ENCODE peak calls at places on chromosomes 13 and 19, in six cellular contexts. Y is RWPE1, X is HCT116, U is psoas muscle, B is suprapubic skin, E is cardiac muscle cell. D is an unnamed sample.

GRCh38 chr13:49421391-49421790 is 22.5 kb downstream of the CAB39L start:
- DNase-seq in Y (no peak), E (peak), X (peak), U (no peak), B (no peak), D (no peak)

GRCh38 chr19:5360003-5360820 is 19.6 kb upstream of the PTPRS start:
- DNase-seq in Y (no peak), X (no peak), E (peak), B (no peak), U (no peak), D (no peak)

GRCh38 chr19:13573268-13573667 is 67.0 kb upstream of the CACNA1A start:
- DNase-seq in E (no peak), U (no peak), Y (no peak), B (no peak), X (no peak), D (no peak)

GRCh38 chr19:1690570-1691307 is 38.3 kb upstream of the TCF3 start:
- DNase-seq in B (no peak), E (peak), Y (peak), U (no peak), X (no peak), D (no peak)

GRCh38 chr13:25037057-25037813 is 58.7 kb upstream of the PABPC3 start:
- DNase-seq in B (no peak), E (peak), U (no peak), X (peak), Y (peak), D (no peak)

GRCh38 chr13:101875717-101876393 is 423.4 kb downstream of the ITGBL1 start:
- DNase-seq in Y (peak), B (no peak), E (peak), X (no peak), U (no peak), D (no peak)

GRCh38 chr13:67101730-67102467 is 128.2 kb downstream of the PCDH9 start:
- DNase-seq in X (no peak), Y (no peak), U (no peak), E (no peak), B (no peak), D (no peak)

GRCh38 chr13:45393941-45394570 is 24.1 kb downstream of the SLC25A30 start:
- DNase-seq in U (no peak), X (peak), E (peak), B (no peak), Y (peak), D (no peak)

GRCh38 chr19:4624733-4625362 is 14.5 kb upstream of the TNFAIP8L1 start:
- DNase-seq in U (no peak), B (no peak), X (peak), Y (no peak), E (peak), D (no peak)

GRCh38 chr19:33397536-33398360 is 24.2 kb downstream of the CEBPG start:
- DNase-seq in X (no peak), U (no peak), E (no peak), B (no peak), Y (no peak), D (peak)

GRCh38 chr13:49348748-49349147 is 95.1 kb downstream of the CAB39L start:
- DNase-seq in U (no peak), X (no peak), E (no peak), B (no peak), Y (no peak), D (no peak)

GRCh38 chr19:1015782-1016646 is 4.9 kb downstream of the TMEM259 start:
- DNase-seq in E (no peak), Y (no peak), B (no peak), U (no peak), X (no peak), D (no peak)

GRCh38 chr13:40114305-40114896 is 458.9 kb downstream of the COG6 start:
- DNase-seq in E (no peak), X (no peak), B (no peak), U (no peak), Y (no peak), D (no peak)

GRCh38 chr13:40103864-40104263 is 448.4 kb downstream of the COG6 start:
- DNase-seq in E (no peak), U (no peak), X (no peak), B (no peak), Y (no peak), D (no peak)

GRCh38 chr13:40113644-40114304 is 458.3 kb downstream of the COG6 start:
- DNase-seq in U (no peak), X (no peak), Y (no peak), B (no peak), E (peak), D (no peak)

DNA sequence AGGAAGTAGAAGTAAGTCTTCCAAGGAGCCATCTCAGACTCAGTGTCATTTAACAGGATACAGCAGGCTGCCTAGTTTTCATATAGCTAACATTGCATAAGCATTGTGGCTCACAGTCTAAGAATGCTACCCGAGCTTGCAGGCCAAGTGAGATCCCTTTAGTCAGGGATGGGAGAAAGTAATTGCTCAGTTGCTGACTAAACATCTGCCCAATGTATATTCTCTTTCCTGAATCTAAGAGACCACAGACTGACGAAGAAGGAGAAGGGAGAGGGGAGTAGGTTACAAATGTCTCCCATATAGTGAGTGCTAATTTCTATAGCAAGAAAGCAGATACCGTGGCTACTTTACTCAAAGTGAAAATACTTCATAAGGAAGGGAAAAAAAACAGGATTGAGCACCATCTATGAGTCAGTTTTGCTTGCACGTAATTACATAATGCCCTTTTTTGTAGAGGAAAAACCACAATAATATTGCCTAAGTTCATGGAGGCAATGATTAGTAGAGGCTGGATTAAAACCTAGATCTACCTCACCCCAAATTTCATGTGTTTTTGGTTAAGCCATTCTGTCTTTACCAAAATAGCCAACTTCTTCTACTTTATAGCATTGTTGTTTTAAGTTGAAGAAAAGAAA is 454.0 kb downstream of the COG6 start:
- DNase-seq in Y (peak), X (no peak), U (peak), B (no peak), E (peak), D (no peak)
- H3K27ac ChIP-seq in Y (no peak), X (no peak), U (peak), B (peak), E (no peak), D (no peak)

GRCh38 chr13:111043575-111043982 is 71.5 kb upstream of the ARHGEF7 start:
- DNase-seq in B (no peak), Y (no peak), E (peak), U (peak), X (no peak), D (no peak)
- H3K27ac ChIP-seq in B (no peak), Y (no peak), E (no peak), U (no peak), X (no peak), D (no peak)

GRCh38 chr13:110416131-110416584 is 109.1 kb downstream of the COL4A2 start:
- DNase-seq in U (no peak), E (peak), B (no peak), Y (no peak), X (no peak), D (no peak)
- H3K27ac ChIP-seq in U (peak), E (peak), B (peak), Y (peak), X (no peak), D (peak)

DNA sequence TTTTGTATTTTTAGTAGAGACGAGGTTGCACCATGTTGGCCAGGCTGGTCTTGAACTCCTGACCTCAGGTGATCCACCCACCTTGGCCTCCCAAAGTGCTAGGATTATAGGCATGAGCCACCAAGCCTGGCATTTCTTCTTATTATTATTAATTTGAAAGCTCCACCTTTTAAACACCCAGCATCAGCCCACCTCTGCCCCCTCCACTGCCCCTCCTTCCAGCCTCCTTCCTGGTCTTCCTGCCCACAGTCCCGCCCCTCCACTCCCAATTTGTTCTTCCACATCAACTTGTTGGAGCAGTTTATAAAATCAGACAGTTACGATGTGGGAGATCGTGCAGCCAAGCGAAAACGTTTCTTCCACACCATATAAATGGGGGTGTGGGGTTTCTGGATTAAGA is 7.8 kb upstream of the CLIP3 start:
- DNase-seq in U (no peak), B (no peak), X (no peak), Y (no peak), E (no peak), D (no peak)
- H3K27ac ChIP-seq in U (no peak), B (no peak), X (no peak), Y (peak), E (no peak), D (no peak)

GRCh38 chr19:11173516-11174155 is 18.1 kb upstream of the SPC24 start:
- DNase-seq in Y (no peak), E (no peak), B (no peak), X (no peak), U (no peak), D (no peak)
- H3K27ac ChIP-seq in Y (peak), E (no peak), B (no peak), X (no peak), U (no peak), D (no peak)

GRCh38 chr19:48341006-48341405 is 15.7 kb downstream of the EMP3 start:
- DNase-seq in X (no peak), U (peak), B (no peak), E (no peak), Y (peak), D (no peak)
- H3K27ac ChIP-seq in X (peak), U (peak), B (no peak), E (no peak), Y (peak), D (no peak)

D was measured in aorta.